ENCODE peak calls at places on chromosome 12, in seven cellular contexts. Y is stimulated activated effector memory CD8-positive, alpha-beta T cell treated with anti-CD3 and anti-CD28 coated beads, Interleukin-12 subunit alpha, Interleukin-12 subunit beta, amount 100 ng/mL, for 72 hours; B is activated CD8-positive, alpha-beta memory T cell treated with anti-CD3 and anti-CD28 coated beads for 1 hour; X is NCI-H1105; N is A549; H is left kidney; F is neural crest cell. G is an unnamed sample.

GRCh38 chr12:6434205-6435180 is 10.3 kb upstream of the CD27 start:
- DNase-seq in Y (no peak), B (no peak), X (no peak), N (no peak), H (peak), F (no peak), G (no peak)

GRCh38 chr12:88393017-88393767 is 187.1 kb downstream of the KITLG start:
- DNase-seq in Y (no peak), B (no peak), X (no peak), N (peak), H (peak), F (no peak), G (no peak)

GRCh38 chr12:109744991-109745942 is 31.6 kb downstream of the FAM222A start:
- DNase-seq in Y (no peak), B (no peak), X (no peak), N (no peak), H (peak), F (no peak), G (no peak)

GRCh38 chr12:8860165-8860961 is 37.9 kb downstream of the A2ML1 start:
- DNase-seq in Y (peak), B (no peak), X (no peak), N (peak), H (peak), F (peak), G (peak)

GRCh38 chr12:67826946-67827719 is 162.1 kb upstream of the IFNG-AS1 start:
- DNase-seq in Y (no peak), B (no peak), X (no peak), N (peak), H (peak), F (no peak), G (no peak)

GRCh38 chr12:106976013-106976658 is 10.8 kb downstream of the MTERF2 start:
- DNase-seq in Y (no peak), B (no peak), X (no peak), N (no peak), H (no peak), F (no peak), G (peak)

GRCh38 chr12:92259852-92260251 is 114.2 kb upstream of the BTG1 start:
- DNase-seq in Y (no peak), B (no peak), X (no peak), N (no peak), H (no peak), F (no peak), G (no peak)

GRCh38 chr12:123421314-123421713 is 15.2 kb downstream of the RILPL2 start:
- DNase-seq in Y (no peak), B (no peak), X (no peak), N (no peak), H (no peak), F (no peak), G (no peak)

GRCh38 chr12:91202390-91202789 is 19.8 kb upstream of the DCN start:
- DNase-seq in Y (no peak), B (no peak), X (no peak), N (no peak), H (no peak), F (no peak), G (no peak)

GRCh38 chr12:47875732-47876131 is 29.1 kb downstream of the VDR start:
- DNase-seq in Y (no peak), B (no peak), X (no peak), N (no peak), H (no peak), F (no peak), G (no peak)

GRCh38 chr12:53064613-53065415 is 14.4 kb downstream of the SPRYD3 start:
- DNase-seq in Y (no peak), B (no peak), X (no peak), N (no peak), H (no peak), F (no peak), G (no peak)

GRCh38 chr12:60070541-60070940 is 474.7 kb downstream of the SLC16A7 start:
- DNase-seq in Y (no peak), B (no peak), X (no peak), N (no peak), H (no peak), F (no peak), G (no peak)

GRCh38 chr12:57268264-57268663 is 17.3 kb upstream of the STAC3 start:
- DNase-seq in Y (no peak), B (no peak), X (no peak), N (peak), H (no peak), F (no peak), G (no peak)

GRCh38 chr12:65597527-65597926 is 226.8 kb upstream of the HMGA2 start:
- DNase-seq in Y (no peak), B (no peak), X (no peak), N (no peak), H (no peak), F (no peak), G (no peak)

GRCh38 chr12:54184024-54184805 is 4.6 kb downstream of the SMUG1 start:
- DNase-seq in Y (no peak), B (no peak), X (no peak), N (no peak), H (no peak), F (no peak), G (no peak)

GRCh38 chr12:54033106-54033979 is 493 bp downstream of the HOXC5 start:
- DNase-seq in Y (no peak), B (no peak), X (peak), N (peak), H (peak), F (no peak), G (no peak)

GRCh38 chr12:45336331-45336730 is 120.4 kb downstream of the ANO6 start:
- DNase-seq in Y (no peak), B (no peak), X (no peak), N (peak), H (no peak), F (no peak), G (peak)

GRCh38 chr12:54658306-54659264 is 10.4 kb upstream of the DCD start:
- DNase-seq in Y (peak), B (no peak), X (no peak), N (peak), H (peak), F (peak), G (peak)

GRCh38 chr12:131919366-131920156 is 9.5 kb upstream of the PUS1 start:
- DNase-seq in Y (no peak), B (no peak), X (no peak), N (no peak), H (no peak), F (no peak), G (no peak)

GRCh38 chr12:113464852-113465719 is 6.6 kb downstream of the LHX5 start:
- DNase-seq in Y (no peak), B (no peak), X (no peak), N (no peak), H (peak), F (no peak), G (no peak)

GRCh38 chr12:27332407-27333310 is at the start of gene BMAL2:
- DNase-seq in Y (peak), B (no peak), X (peak), N (peak), H (peak), F (peak), G (peak)

GRCh38 chr12:122501489-122501989 is 807 bp upstream of the ZCCHC8 start:
- DNase-seq in Y (no peak), B (no peak), X (no peak), N (no peak), H (no peak), F (no peak), G (no peak)

GRCh38 chr12:31324845-31325523 is 966 bp downstream of the SINHCAF start:
- DNase-seq in Y (peak), B (no peak), X (peak), N (peak), H (peak), F (peak), G (peak)

GRCh38 chr12:124500232-124501079 is 67.0 kb downstream of the NCOR2 start:
- DNase-seq in Y (no peak), B (no peak), X (no peak), N (no peak), H (peak), F (no peak), G (no peak)